ENCODE peak calls at places on chromosomes 11 and 22, in eight cellular contexts. One of them, this sample, is unnamed. For H3K27me3, the result is how much of the 10 kb centered on the place peaks cover.

GRCh38 chr11:109695696-109696095 is 273.7 kb downstream of the C11orf87 start:
- DNase-seq in mesendoderm: no peak
- DNase-seq in fibroblast of lung: peak
- DNase-seq in ovary: no peak
- DNase-seq in GM06990: no peak
- DNase-seq in BE2C: no peak
- DNase-seq in BJ: no peak
- DNase-seq in colonic mucosa: no peak
- DNase-seq in this sample: no peak

GRCh38 chr11:57217053-57217452 is 20.0 kb downstream of the APLNR start:
- DNase-seq in ovary: no peak
- DNase-seq in mesendoderm: no peak
- DNase-seq in GM06990: no peak
- DNase-seq in BE2C: no peak
- DNase-seq in colonic mucosa: no peak
- DNase-seq in fibroblast of lung: no peak
- DNase-seq in BJ: no peak
- DNase-seq in this sample: no peak

GRCh38 chr22:38971202-38971601 is 10.9 kb upstream of the APOBEC3B start:
- DNase-seq in colonic mucosa: no peak
- DNase-seq in fibroblast of lung: no peak
- DNase-seq in BE2C: no peak
- DNase-seq in ovary: no peak
- DNase-seq in BJ: no peak
- DNase-seq in GM06990: no peak
- DNase-seq in mesendoderm: no peak
- DNase-seq in this sample: peak

GRCh38 chr11:17845431-17845881 is 110.9 kb downstream of the KCNC1 start:
- DNase-seq in BE2C: no peak
- DNase-seq in BJ: peak
- DNase-seq in GM06990: no peak
- DNase-seq in mesendoderm: no peak
- DNase-seq in colonic mucosa: no peak
- DNase-seq in ovary: no peak
- DNase-seq in fibroblast of lung: peak
- DNase-seq in this sample: no peak

GRCh38 chr11:126534141-126534805 is 178.8 kb downstream of the ST3GAL4 start:
- DNase-seq in colonic mucosa: no peak
- DNase-seq in mesendoderm: no peak
- DNase-seq in GM06990: no peak
- DNase-seq in ovary: no peak
- DNase-seq in BE2C: no peak
- DNase-seq in BJ: no peak
- DNase-seq in fibroblast of lung: no peak
- DNase-seq in this sample: no peak

GRCh38 chr11:66835762-66836405 is 7.4 kb upstream of the RCE1 start:
- DNase-seq in BE2C: no peak
- DNase-seq in GM06990: no peak
- DNase-seq in fibroblast of lung: peak
- DNase-seq in BJ: no peak
- DNase-seq in mesendoderm: no peak
- DNase-seq in colonic mucosa: no peak
- DNase-seq in ovary: no peak
- DNase-seq in this sample: no peak

GRCh38 chr11:116955949-116956348 is 118.5 kb upstream of the APOA1 start:
- DNase-seq in fibroblast of lung: no peak
- DNase-seq in BJ: no peak
- DNase-seq in GM06990: no peak
- DNase-seq in mesendoderm: peak
- DNase-seq in ovary: no peak
- DNase-seq in BE2C: no peak
- DNase-seq in colonic mucosa: no peak
- DNase-seq in this sample: no peak

GRCh38 chr22:32880906-32881596 is 79.5 kb downstream of the TIMP3 start:
- DNase-seq in colonic mucosa: peak
- DNase-seq in BJ: no peak
- DNase-seq in BE2C: peak
- DNase-seq in ovary: peak
- DNase-seq in mesendoderm: peak
- DNase-seq in fibroblast of lung: peak
- DNase-seq in GM06990: peak
- DNase-seq in this sample: no peak

GRCh38 chr11:29159552-29160465 is 857.0 kb downstream of the KCNA4 start:
- DNase-seq in BJ: no peak
- DNase-seq in GM06990: no peak
- DNase-seq in mesendoderm: peak
- DNase-seq in ovary: no peak
- DNase-seq in BE2C: peak
- DNase-seq in fibroblast of lung: peak
- DNase-seq in colonic mucosa: peak
- DNase-seq in this sample: no peak

DNA sequence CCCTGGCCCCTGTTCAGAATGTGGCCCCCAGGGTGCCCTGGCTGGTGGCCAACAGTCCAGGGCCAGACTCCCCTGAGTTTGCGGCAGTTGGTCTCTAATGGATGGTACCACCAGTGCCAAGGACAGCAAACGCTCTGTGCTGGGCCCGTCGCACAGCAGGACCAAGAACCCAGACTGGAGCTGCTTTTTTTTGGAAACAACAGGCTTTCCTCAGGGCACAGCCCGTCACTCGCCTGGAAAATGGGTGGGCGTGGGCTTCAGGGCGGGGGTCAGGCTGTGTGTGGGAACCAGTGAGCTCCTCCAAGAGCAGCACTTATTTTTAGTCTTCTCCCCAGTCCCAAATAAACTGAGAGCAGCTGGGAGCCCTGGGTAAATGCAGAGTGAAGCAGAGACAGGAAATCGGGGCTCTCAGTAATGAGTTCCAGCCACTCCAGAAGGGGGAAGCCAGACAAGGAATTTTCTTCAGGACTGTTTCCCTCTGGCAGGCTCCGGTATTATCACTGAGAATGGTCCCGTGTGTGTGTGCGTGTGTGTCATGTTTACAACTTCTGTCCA is 62.9 kb downstream of the PPFIBP2 start:
- DNase-seq in GM06990: no peak
- DNase-seq in BE2C: peak
- DNase-seq in BJ: no peak
- DNase-seq in fibroblast of lung: no peak
- DNase-seq in mesendoderm: peak
- DNase-seq in ovary: no peak
- DNase-seq in colonic mucosa: peak
- DNase-seq in this sample: no peak
- H3K27me3 ChIP-seq in GM06990: under half
- H3K27me3 ChIP-seq in BE2C: under half
- H3K27me3 ChIP-seq in BJ: under half
- H3K27me3 ChIP-seq in fibroblast of lung: under half
- H3K27me3 ChIP-seq in mesendoderm: under half
- H3K27me3 ChIP-seq in ovary: under half
- H3K27me3 ChIP-seq in colonic mucosa: under half
- H3K27me3 ChIP-seq in this sample: under half

GRCh38 chr22:43234299-43234988 is 47.5 kb upstream of the TTLL12 start:
- DNase-seq in BE2C: peak
- DNase-seq in fibroblast of lung: no peak
- DNase-seq in mesendoderm: no peak
- DNase-seq in GM06990: no peak
- DNase-seq in colonic mucosa: no peak
- DNase-seq in ovary: no peak
- DNase-seq in BJ: no peak
- DNase-seq in this sample: no peak
- H3K27me3 ChIP-seq in BE2C: under half
- H3K27me3 ChIP-seq in fibroblast of lung: under half
- H3K27me3 ChIP-seq in mesendoderm: under half
- H3K27me3 ChIP-seq in GM06990: under half
- H3K27me3 ChIP-seq in colonic mucosa: under half
- H3K27me3 ChIP-seq in ovary: under half
- H3K27me3 ChIP-seq in BJ: under half
- H3K27me3 ChIP-seq in this sample: under half

GRCh38 chr22:17882162-17882561 is 107.9 kb upstream of the BID start:
- DNase-seq in GM06990: no peak
- DNase-seq in fibroblast of lung: no peak
- DNase-seq in ovary: no peak
- DNase-seq in colonic mucosa: no peak
- DNase-seq in BJ: no peak
- DNase-seq in BE2C: no peak
- DNase-seq in mesendoderm: no peak
- DNase-seq in this sample: no peak

GRCh38 chr22:17881366-17881765 is 107.1 kb upstream of the BID start:
- DNase-seq in fibroblast of lung: no peak
- DNase-seq in GM06990: no peak
- DNase-seq in colonic mucosa: no peak
- DNase-seq in mesendoderm: no peak
- DNase-seq in BJ: no peak
- DNase-seq in ovary: no peak
- DNase-seq in BE2C: no peak
- DNase-seq in this sample: no peak

GRCh38 chr22:17880020-17880419 is 105.8 kb upstream of the BID start:
- DNase-seq in GM06990: no peak
- DNase-seq in BJ: no peak
- DNase-seq in ovary: no peak
- DNase-seq in mesendoderm: no peak
- DNase-seq in BE2C: no peak
- DNase-seq in fibroblast of lung: no peak
- DNase-seq in colonic mucosa: no peak
- DNase-seq in this sample: no peak

GRCh38 chr22:17878970-17879369 is 104.7 kb upstream of the BID start:
- DNase-seq in GM06990: no peak
- DNase-seq in mesendoderm: no peak
- DNase-seq in fibroblast of lung: peak
- DNase-seq in BE2C: no peak
- DNase-seq in ovary: no peak
- DNase-seq in BJ: peak
- DNase-seq in colonic mucosa: no peak
- DNase-seq in this sample: no peak

GRCh38 chr22:17880468-17880867 is 106.2 kb upstream of the BID start:
- DNase-seq in fibroblast of lung: no peak
- DNase-seq in colonic mucosa: no peak
- DNase-seq in mesendoderm: no peak
- DNase-seq in ovary: no peak
- DNase-seq in BJ: no peak
- DNase-seq in GM06990: no peak
- DNase-seq in BE2C: no peak
- DNase-seq in this sample: no peak
- H3K27me3 ChIP-seq in fibroblast of lung: under half
- H3K27me3 ChIP-seq in colonic mucosa: under half
- H3K27me3 ChIP-seq in mesendoderm: under half
- H3K27me3 ChIP-seq in ovary: under half
- H3K27me3 ChIP-seq in BJ: under half
- H3K27me3 ChIP-seq in GM06990: under half
- H3K27me3 ChIP-seq in BE2C: under half
- H3K27me3 ChIP-seq in this sample: under half

GRCh38 chr11:120977470-120977869 is 46.4 kb upstream of the TBCEL start:
- DNase-seq in ovary: no peak
- DNase-seq in BE2C: no peak
- DNase-seq in mesendoderm: no peak
- DNase-seq in fibroblast of lung: peak
- DNase-seq in BJ: no peak
- DNase-seq in GM06990: no peak
- DNase-seq in colonic mucosa: no peak
- DNase-seq in this sample: no peak
- H3K27me3 ChIP-seq in ovary: under half
- H3K27me3 ChIP-seq in BE2C: under half
- H3K27me3 ChIP-seq in mesendoderm: under half
- H3K27me3 ChIP-seq in fibroblast of lung: under half
- H3K27me3 ChIP-seq in BJ: under half
- H3K27me3 ChIP-seq in GM06990: under half
- H3K27me3 ChIP-seq in colonic mucosa: under half
- H3K27me3 ChIP-seq in this sample: under half

GRCh38 chr22:37419370-37419915 is 7.8 kb downstream of the ELFN2 start:
- DNase-seq in BJ: no peak
- DNase-seq in ovary: no peak
- DNase-seq in GM06990: no peak
- DNase-seq in fibroblast of lung: no peak
- DNase-seq in mesendoderm: no peak
- DNase-seq in colonic mucosa: no peak
- DNase-seq in BE2C: no peak
- DNase-seq in this sample: no peak
- H3K27me3 ChIP-seq in BJ: under half
- H3K27me3 ChIP-seq in ovary: under half
- H3K27me3 ChIP-seq in GM06990: under half
- H3K27me3 ChIP-seq in fibroblast of lung: under half
- H3K27me3 ChIP-seq in mesendoderm: under half
- H3K27me3 ChIP-seq in colonic mucosa: under half
- H3K27me3 ChIP-seq in BE2C: half or more
- H3K27me3 ChIP-seq in this sample: under half

GRCh38 chr22:22133910-22134309 is 110.7 kb upstream of the VPREB1 start:
- DNase-seq in GM06990: no peak
- DNase-seq in BE2C: no peak
- DNase-seq in colonic mucosa: no peak
- DNase-seq in ovary: no peak
- DNase-seq in BJ: no peak
- DNase-seq in mesendoderm: no peak
- DNase-seq in fibroblast of lung: no peak
- DNase-seq in this sample: no peak

GRCh38 chr22:22138915-22139314 is 105.7 kb upstream of the VPREB1 start:
- DNase-seq in BE2C: no peak
- DNase-seq in colonic mucosa: no peak
- DNase-seq in BJ: no peak
- DNase-seq in mesendoderm: no peak
- DNase-seq in fibroblast of lung: no peak
- DNase-seq in ovary: no peak
- DNase-seq in GM06990: no peak
- DNase-seq in this sample: no peak

GRCh38 chr22:22139364-22139763 is 105.2 kb upstream of the VPREB1 start:
- DNase-seq in colonic mucosa: no peak
- DNase-seq in fibroblast of lung: no peak
- DNase-seq in ovary: no peak
- DNase-seq in BE2C: no peak
- DNase-seq in mesendoderm: no peak
- DNase-seq in BJ: no peak
- DNase-seq in GM06990: no peak
- DNase-seq in this sample: no peak

GRCh38 chr22:22141031-22141430 is 103.6 kb upstream of the VPREB1 start:
- DNase-seq in mesendoderm: no peak
- DNase-seq in GM06990: no peak
- DNase-seq in ovary: no peak
- DNase-seq in BE2C: no peak
- DNase-seq in BJ: no peak
- DNase-seq in colonic mucosa: no peak
- DNase-seq in fibroblast of lung: no peak
- DNase-seq in this sample: no peak

GRCh38 chr22:22137891-22138290 is 106.7 kb upstream of the VPREB1 start:
- DNase-seq in BJ: no peak
- DNase-seq in BE2C: no peak
- DNase-seq in ovary: no peak
- DNase-seq in fibroblast of lung: no peak
- DNase-seq in GM06990: no peak
- DNase-seq in colonic mucosa: no peak
- DNase-seq in mesendoderm: no peak
- DNase-seq in this sample: no peak
- H3K27me3 ChIP-seq in BJ: under half
- H3K27me3 ChIP-seq in BE2C: half or more
- H3K27me3 ChIP-seq in ovary: under half
- H3K27me3 ChIP-seq in fibroblast of lung: under half
- H3K27me3 ChIP-seq in GM06990: under half
- H3K27me3 ChIP-seq in colonic mucosa: under half
- H3K27me3 ChIP-seq in mesendoderm: under half
- H3K27me3 ChIP-seq in this sample: under half

This sample was measured in CD8-positive, alpha-beta memory T cell.